ENCODE peak calls at places on chromosomes 5 and 9, in seven cellular contexts. One of them, this sample, is unnamed.

GRCh38 chr9:71552480-71552879 is 215.8 kb downstream of the CEMIP2 start:
- DNase-seq in ovary: no peak
- DNase-seq in CD4-positive, alpha-beta T cell: no peak
- DNase-seq in trophoblast cell: no peak
- DNase-seq in substantia nigra: no peak
- DNase-seq in H9: peak; percentile 76
- DNase-seq in body of pancreas: no peak
- DNase-seq in this sample: no peak

GRCh38 chr9:94921072-94921471 is 194.6 kb downstream of the AOPEP start:
- DNase-seq in ovary: peak; percentile 56
- DNase-seq in CD4-positive, alpha-beta T cell: no peak
- DNase-seq in trophoblast cell: peak; percentile 53
- DNase-seq in substantia nigra: no peak
- DNase-seq in H9: no peak
- DNase-seq in body of pancreas: no peak
- DNase-seq in this sample: no peak

GRCh38 chr5:137486707-137487106 is 12.4 kb downstream of the SPOCK1 start:
- DNase-seq in ovary: no peak
- DNase-seq in CD4-positive, alpha-beta T cell: no peak
- DNase-seq in trophoblast cell: no peak
- DNase-seq in substantia nigra: no peak
- DNase-seq in H9: no peak
- DNase-seq in body of pancreas: no peak
- DNase-seq in this sample: no peak

GRCh38 chr9:17476401-17476800 is 102.5 kb upstream of the SH3GL2 start:
- DNase-seq in ovary: no peak
- DNase-seq in CD4-positive, alpha-beta T cell: no peak
- DNase-seq in trophoblast cell: no peak
- DNase-seq in substantia nigra: no peak
- DNase-seq in H9: no peak
- DNase-seq in body of pancreas: no peak
- DNase-seq in this sample: no peak

GRCh38 chr9:14831661-14832060 is 78.6 kb downstream of the FREM1 start:
- DNase-seq in ovary: no peak
- DNase-seq in CD4-positive, alpha-beta T cell: no peak
- DNase-seq in trophoblast cell: no peak
- DNase-seq in substantia nigra: no peak
- DNase-seq in H9: no peak
- DNase-seq in body of pancreas: no peak
- DNase-seq in this sample: no peak

GRCh38 chr5:32489791-32490581 is 45.4 kb upstream of the ZFR start:
- DNase-seq in ovary: peak; percentile 85
- DNase-seq in CD4-positive, alpha-beta T cell: peak; percentile 61
- DNase-seq in trophoblast cell: peak; percentile 47
- DNase-seq in substantia nigra: peak; percentile 21
- DNase-seq in H9: peak; percentile 74
- DNase-seq in body of pancreas: peak; percentile 73
- DNase-seq in this sample: peak; percentile 77

GRCh38 chr5:123125172-123125508 is 36.1 kb downstream of the PRDM6 start:
- DNase-seq in ovary: no peak
- DNase-seq in CD4-positive, alpha-beta T cell: no peak
- DNase-seq in trophoblast cell: no peak
- DNase-seq in substantia nigra: no peak
- DNase-seq in H9: no peak
- DNase-seq in body of pancreas: no peak
- DNase-seq in this sample: no peak

GRCh38 chr9:31699836-31700235 is 684.6 kb upstream of the ACO1 start:
- DNase-seq in ovary: no peak
- DNase-seq in CD4-positive, alpha-beta T cell: no peak
- DNase-seq in trophoblast cell: no peak
- DNase-seq in substantia nigra: no peak
- DNase-seq in H9: no peak
- DNase-seq in body of pancreas: no peak
- DNase-seq in this sample: no peak

GRCh38 chr9:126375386-126375785 is 48.8 kb downstream of the MVB12B start:
- DNase-seq in ovary: no peak
- DNase-seq in CD4-positive, alpha-beta T cell: no peak
- DNase-seq in trophoblast cell: peak; percentile 29
- DNase-seq in substantia nigra: no peak
- DNase-seq in H9: no peak
- DNase-seq in body of pancreas: no peak
- DNase-seq in this sample: no peak

GRCh38 chr9:130692365-130692764 is 1.2 kb upstream of the EXOSC2 start:
- DNase-seq in ovary: peak; percentile 45
- DNase-seq in CD4-positive, alpha-beta T cell: no peak
- DNase-seq in trophoblast cell: no peak
- DNase-seq in substantia nigra: no peak
- DNase-seq in H9: peak; percentile 94
- DNase-seq in body of pancreas: no peak
- DNase-seq in this sample: no peak

GRCh38 chr5:91079037-91079436 is 304.1 kb downstream of the ARRDC3 start:
- DNase-seq in ovary: no peak
- DNase-seq in CD4-positive, alpha-beta T cell: no peak
- DNase-seq in trophoblast cell: no peak
- DNase-seq in substantia nigra: no peak
- DNase-seq in H9: no peak
- DNase-seq in body of pancreas: no peak
- DNase-seq in this sample: no peak

GRCh38 chr5:135013947-135014570 is 20.0 kb downstream of the PITX1 start:
- DNase-seq in ovary: no peak
- DNase-seq in CD4-positive, alpha-beta T cell: no peak
- DNase-seq in trophoblast cell: no peak
- DNase-seq in substantia nigra: no peak
- DNase-seq in H9: peak; percentile 20
- DNase-seq in body of pancreas: peak; percentile 72
- DNase-seq in this sample: peak; percentile 68

DNA sequence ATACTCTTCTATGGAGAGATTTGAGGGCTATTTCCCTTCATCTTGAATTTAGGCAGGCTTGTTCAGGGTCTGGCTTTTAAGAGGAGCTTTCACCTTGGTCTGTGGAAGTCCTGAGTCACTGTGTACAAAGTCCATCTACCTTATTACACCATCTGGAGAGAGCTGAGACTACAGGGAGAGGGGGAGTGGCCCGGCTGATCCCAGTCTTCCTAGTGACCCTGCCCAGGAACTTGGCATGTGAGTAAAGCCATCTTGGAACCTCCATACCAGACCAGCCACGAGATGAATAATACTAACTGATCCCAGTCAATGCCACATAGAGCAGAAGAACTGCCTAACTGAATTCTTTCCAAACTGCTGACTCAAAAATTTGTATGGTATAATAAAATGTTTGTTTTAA is 8.4 kb upstream of the IL6ST start:
- DNase-seq in ovary: no peak
- DNase-seq in CD4-positive, alpha-beta T cell: no peak
- DNase-seq in trophoblast cell: no peak
- DNase-seq in substantia nigra: no peak
- DNase-seq in H9: no peak
- DNase-seq in body of pancreas: peak; percentile 78
- DNase-seq in this sample: no peak
- H3K27ac ChIP-seq in ovary: no peak overlapping the region
- H3K27ac ChIP-seq in CD4-positive, alpha-beta T cell: no peak overlapping the region
- H3K27ac ChIP-seq in trophoblast cell: no peak overlapping the region
- H3K27ac ChIP-seq in substantia nigra: no peak overlapping the region
- H3K27ac ChIP-seq in H9: no peak overlapping the region
- H3K27ac ChIP-seq in body of pancreas: peak overlapping the region; percentile 64
- H3K27ac ChIP-seq in this sample: no peak overlapping the region

DNA sequence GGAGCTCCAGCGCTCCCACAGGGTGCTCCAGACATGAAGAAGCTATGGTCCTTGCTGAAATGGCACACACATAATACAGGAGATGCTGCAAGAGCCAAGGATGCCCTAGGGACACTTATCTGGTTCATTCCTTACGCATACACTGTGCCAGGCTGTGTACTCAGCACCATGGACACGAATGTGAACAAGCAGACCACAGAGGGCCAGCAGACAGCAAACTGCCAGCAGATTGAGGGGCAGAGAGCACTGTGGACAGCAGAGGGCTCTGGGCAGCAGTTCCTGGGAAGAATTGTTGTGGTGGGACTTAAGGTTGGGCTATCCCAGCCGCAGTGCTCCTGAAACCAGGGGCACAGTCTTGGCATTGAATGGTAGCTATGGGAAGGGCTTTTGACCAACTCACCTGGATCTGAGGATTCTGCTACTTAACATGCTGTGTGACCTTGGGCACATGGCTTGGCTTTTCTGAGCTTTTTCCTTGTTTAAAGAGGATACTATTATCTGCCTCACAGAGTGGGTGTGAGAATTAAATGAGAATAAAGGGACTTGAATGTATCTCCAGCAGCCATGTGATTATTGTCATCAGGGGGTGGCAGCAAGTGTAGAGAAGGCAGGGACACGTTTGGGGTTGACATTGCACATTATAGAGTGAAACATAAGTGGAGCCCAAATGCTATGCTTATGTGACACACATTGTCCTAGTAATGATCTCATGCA is 30.0 kb downstream of the PPARGC1B start:
- DNase-seq in ovary: no peak
- DNase-seq in CD4-positive, alpha-beta T cell: no peak
- DNase-seq in trophoblast cell: no peak
- DNase-seq in substantia nigra: no peak
- DNase-seq in H9: no peak
- DNase-seq in body of pancreas: no peak
- DNase-seq in this sample: no peak
- H3K27ac ChIP-seq in ovary: no peak overlapping the region
- H3K27ac ChIP-seq in CD4-positive, alpha-beta T cell: no peak overlapping the region
- H3K27ac ChIP-seq in trophoblast cell: no peak overlapping the region
- H3K27ac ChIP-seq in substantia nigra: no peak overlapping the region
- H3K27ac ChIP-seq in H9: no peak overlapping the region
- H3K27ac ChIP-seq in body of pancreas: no peak overlapping the region
- H3K27ac ChIP-seq in this sample: no peak overlapping the region

GRCh38 chr9:131708613-131709002 is 31.3 kb downstream of the RAPGEF1 start:
- DNase-seq in ovary: no peak
- DNase-seq in CD4-positive, alpha-beta T cell: no peak
- DNase-seq in trophoblast cell: no peak
- DNase-seq in substantia nigra: no peak
- DNase-seq in H9: no peak
- DNase-seq in body of pancreas: no peak
- DNase-seq in this sample: no peak
- H3K27ac ChIP-seq in ovary: no peak overlapping the region
- H3K27ac ChIP-seq in CD4-positive, alpha-beta T cell: no peak overlapping the region
- H3K27ac ChIP-seq in trophoblast cell: peak overlapping the region; percentile 14
- H3K27ac ChIP-seq in substantia nigra: no peak overlapping the region
- H3K27ac ChIP-seq in H9: no peak overlapping the region
- H3K27ac ChIP-seq in body of pancreas: peak overlapping the region; percentile 65
- H3K27ac ChIP-seq in this sample: peak overlapping the region; percentile 68

GRCh38 chr5:147413266-147413665 is 96.6 kb downstream of the DPYSL3 start:
- DNase-seq in ovary: no peak
- DNase-seq in CD4-positive, alpha-beta T cell: no peak
- DNase-seq in trophoblast cell: no peak
- DNase-seq in substantia nigra: no peak
- DNase-seq in H9: no peak
- DNase-seq in body of pancreas: no peak
- DNase-seq in this sample: no peak

GRCh38 chr5:147412561-147412960 is 97.3 kb downstream of the DPYSL3 start:
- DNase-seq in ovary: no peak
- DNase-seq in CD4-positive, alpha-beta T cell: no peak
- DNase-seq in trophoblast cell: no peak
- DNase-seq in substantia nigra: no peak
- DNase-seq in H9: no peak
- DNase-seq in body of pancreas: no peak
- DNase-seq in this sample: no peak

GRCh38 chr5:147418613-147419012 is 91.3 kb downstream of the DPYSL3 start:
- DNase-seq in ovary: no peak
- DNase-seq in CD4-positive, alpha-beta T cell: no peak
- DNase-seq in trophoblast cell: no peak
- DNase-seq in substantia nigra: no peak
- DNase-seq in H9: no peak
- DNase-seq in body of pancreas: no peak
- DNase-seq in this sample: no peak

GRCh38 chr5:147417133-147417813 is 92.6 kb downstream of the DPYSL3 start:
- DNase-seq in ovary: no peak
- DNase-seq in CD4-positive, alpha-beta T cell: no peak
- DNase-seq in trophoblast cell: no peak
- DNase-seq in substantia nigra: no peak
- DNase-seq in H9: no peak
- DNase-seq in body of pancreas: peak; percentile 52
- DNase-seq in this sample: peak; percentile 90

GRCh38 chr5:147415663-147416062 is 94.2 kb downstream of the DPYSL3 start:
- DNase-seq in ovary: no peak
- DNase-seq in CD4-positive, alpha-beta T cell: no peak
- DNase-seq in trophoblast cell: no peak
- DNase-seq in substantia nigra: no peak
- DNase-seq in H9: no peak
- DNase-seq in body of pancreas: no peak
- DNase-seq in this sample: no peak
- H3K27ac ChIP-seq in ovary: no peak overlapping the region
- H3K27ac ChIP-seq in CD4-positive, alpha-beta T cell: no peak overlapping the region
- H3K27ac ChIP-seq in trophoblast cell: no peak overlapping the region
- H3K27ac ChIP-seq in substantia nigra: no peak overlapping the region
- H3K27ac ChIP-seq in H9: no peak overlapping the region
- H3K27ac ChIP-seq in body of pancreas: no peak overlapping the region
- H3K27ac ChIP-seq in this sample: peak overlapping the region; percentile 86

DNA sequence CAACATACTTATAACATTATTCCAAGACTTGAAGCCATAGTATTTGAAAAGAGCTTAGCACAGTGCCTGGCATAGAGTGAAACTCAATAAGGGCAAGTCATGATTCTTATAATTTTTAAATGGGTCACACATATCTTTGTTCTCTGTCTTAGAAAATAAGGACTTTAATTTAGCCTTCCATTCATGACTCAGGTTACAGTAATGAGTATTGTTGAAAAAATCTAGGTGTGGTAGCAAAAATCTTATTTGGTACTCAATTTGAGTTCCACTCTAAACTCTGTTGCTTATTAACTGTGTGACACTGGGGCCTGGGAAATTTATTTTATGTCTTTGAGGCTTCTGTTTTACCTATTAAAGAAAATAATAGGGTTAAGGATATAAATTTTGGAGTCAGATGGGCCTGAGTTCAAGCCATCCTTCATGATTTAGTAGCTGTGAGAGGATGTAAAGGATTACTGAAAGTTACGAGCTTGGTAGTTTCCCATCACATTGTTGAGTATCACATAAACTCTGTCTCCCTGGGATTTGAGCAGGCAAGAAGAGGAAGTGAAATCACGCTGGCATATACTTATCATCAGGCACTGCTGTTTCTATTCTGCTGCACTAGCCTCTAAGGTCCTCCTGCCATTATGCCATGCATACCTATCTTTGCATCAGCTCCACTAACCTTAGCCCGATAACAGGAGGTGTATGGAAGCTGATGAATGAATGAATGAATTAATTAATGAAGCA is 1.5 kb downstream of the SPINK9 start:
- DNase-seq in ovary: no peak
- DNase-seq in CD4-positive, alpha-beta T cell: no peak
- DNase-seq in trophoblast cell: no peak
- DNase-seq in substantia nigra: no peak
- DNase-seq in H9: no peak
- DNase-seq in body of pancreas: no peak
- DNase-seq in this sample: no peak
- H3K27ac ChIP-seq in ovary: no peak overlapping the region
- H3K27ac ChIP-seq in CD4-positive, alpha-beta T cell: no peak overlapping the region
- H3K27ac ChIP-seq in trophoblast cell: no peak overlapping the region
- H3K27ac ChIP-seq in substantia nigra: no peak overlapping the region
- H3K27ac ChIP-seq in H9: no peak overlapping the region
- H3K27ac ChIP-seq in body of pancreas: no peak overlapping the region
- H3K27ac ChIP-seq in this sample: no peak overlapping the region

This sample was measured in coronary artery.